ENCODE peak calls at places on chromosomes 6 and 20, in four cellular contexts. One of them, this sample, is unnamed.

GRCh38 chr20:56350842-56351241 is 7.9 kb upstream of the FAM210B start:
- DNase-seq in H1: no peak
- DNase-seq in SK-N-SH: no peak
- DNase-seq in K562: no peak
- DNase-seq in this sample: no peak

GRCh38 chr20:16953858-16954257 is 205.7 kb downstream of the OTOR start:
- DNase-seq in H1: no peak
- DNase-seq in SK-N-SH: no peak
- DNase-seq in K562: no peak
- DNase-seq in this sample: no peak

GRCh38 chr6:107030151-107030550 is 2.2 kb downstream of the MTRES1 start:
- DNase-seq in H1: no peak
- DNase-seq in SK-N-SH: no peak
- DNase-seq in K562: no peak
- DNase-seq in this sample: no peak

GRCh38 chr20:63738687-63739128 is 868 bp upstream of the SLC2A4RG start:
- DNase-seq in H1: peak
- DNase-seq in SK-N-SH: peak
- DNase-seq in K562: peak
- DNase-seq in this sample: no peak

GRCh38 chr6:34005845-34006644 is 139.8 kb downstream of the GRM4 start:
- DNase-seq in H1: no peak
- DNase-seq in SK-N-SH: no peak
- DNase-seq in K562: no peak
- DNase-seq in this sample: no peak

GRCh38 chr6:28543671-28544131 is 18.0 kb downstream of the GPX5 start:
- DNase-seq in H1: peak
- DNase-seq in SK-N-SH: peak
- DNase-seq in K562: no peak
- DNase-seq in this sample: no peak

GRCh38 chr20:40948352-40949267 is 80.0 kb upstream of the TOP1 start:
- DNase-seq in H1: no peak
- DNase-seq in SK-N-SH: no peak
- DNase-seq in K562: no peak
- DNase-seq in this sample: no peak

GRCh38 chr6:54133186-54133585 is 21.9 kb downstream of the MLIP start:
- DNase-seq in H1: no peak
- DNase-seq in SK-N-SH: no peak
- DNase-seq in K562: no peak
- DNase-seq in this sample: no peak

GRCh38 chr6:101249470-101249869 is 144.0 kb upstream of the GRIK2 start:
- DNase-seq in H1: no peak
- DNase-seq in SK-N-SH: no peak
- DNase-seq in K562: no peak
- DNase-seq in this sample: no peak

DNA sequence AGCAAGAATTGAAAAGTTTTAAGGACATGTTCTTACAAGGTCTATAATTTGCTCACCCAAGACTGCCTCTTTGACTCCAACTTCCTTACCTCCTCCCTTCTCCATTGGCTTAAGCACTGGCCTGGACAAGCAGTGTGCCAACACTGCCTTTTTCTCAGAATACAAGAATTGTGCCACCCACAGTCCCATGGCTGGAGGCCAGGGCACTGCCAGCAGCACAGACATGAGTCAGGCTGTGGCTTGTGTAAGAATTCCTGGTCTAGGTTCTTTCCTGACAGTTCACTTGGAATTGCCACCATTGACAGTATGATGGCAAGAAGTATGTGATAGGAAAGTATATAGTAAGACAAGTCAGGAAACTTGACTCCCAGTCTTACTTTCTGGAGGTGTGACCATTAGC is 202.7 kb upstream of the MARCKS start:
- DNase-seq in H1: no peak
- DNase-seq in SK-N-SH: no peak
- DNase-seq in K562: no peak
- DNase-seq in this sample: no peak
- H3K4me2 ChIP-seq in H1: no peak
- H3K4me2 ChIP-seq in SK-N-SH: peak
- H3K4me2 ChIP-seq in K562: no peak
- H3K4me2 ChIP-seq in this sample: no peak

DNA sequence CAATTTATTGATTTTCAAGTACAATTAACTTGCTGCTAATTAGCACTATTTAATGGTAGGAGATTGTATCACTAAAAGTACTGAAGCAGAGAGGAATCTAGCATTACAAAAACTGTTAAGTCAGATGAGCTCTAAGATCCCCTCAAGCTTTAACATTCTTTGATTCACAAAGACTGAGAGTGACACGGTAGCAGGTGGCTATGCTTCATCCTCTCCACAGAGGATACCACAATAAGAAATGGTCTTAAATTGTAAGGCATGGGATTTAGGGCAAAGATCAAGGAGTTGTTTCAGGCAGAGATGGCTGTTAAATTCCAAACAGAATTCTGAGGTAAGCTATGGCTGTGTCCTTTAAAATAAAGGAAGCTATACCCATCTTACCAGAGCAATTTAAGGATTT is 67.8 kb upstream of the BEND6 start:
- DNase-seq in H1: no peak
- DNase-seq in SK-N-SH: no peak
- DNase-seq in K562: no peak
- DNase-seq in this sample: no peak
- TF ChIP-seq NRF1 in H1: no peak
- TF ChIP-seq NRF1 in SK-N-SH: no peak
- TF ChIP-seq NRF1 in K562: no peak
- TF ChIP-seq NRF1 in this sample: no peak

GRCh38 chr6:21639316-21639715 is 45.8 kb downstream of the SOX4 start:
- DNase-seq in H1: no peak
- DNase-seq in SK-N-SH: no peak
- DNase-seq in K562: no peak
- DNase-seq in this sample: no peak

GRCh38 chr6:21633511-21634109 is 40.1 kb downstream of the SOX4 start:
- DNase-seq in H1: no peak
- DNase-seq in SK-N-SH: no peak
- DNase-seq in K562: no peak
- DNase-seq in this sample: no peak

GRCh38 chr6:21636876-21637275 is 43.3 kb downstream of the SOX4 start:
- DNase-seq in H1: no peak
- DNase-seq in SK-N-SH: no peak
- DNase-seq in K562: no peak
- DNase-seq in this sample: no peak

DNA sequence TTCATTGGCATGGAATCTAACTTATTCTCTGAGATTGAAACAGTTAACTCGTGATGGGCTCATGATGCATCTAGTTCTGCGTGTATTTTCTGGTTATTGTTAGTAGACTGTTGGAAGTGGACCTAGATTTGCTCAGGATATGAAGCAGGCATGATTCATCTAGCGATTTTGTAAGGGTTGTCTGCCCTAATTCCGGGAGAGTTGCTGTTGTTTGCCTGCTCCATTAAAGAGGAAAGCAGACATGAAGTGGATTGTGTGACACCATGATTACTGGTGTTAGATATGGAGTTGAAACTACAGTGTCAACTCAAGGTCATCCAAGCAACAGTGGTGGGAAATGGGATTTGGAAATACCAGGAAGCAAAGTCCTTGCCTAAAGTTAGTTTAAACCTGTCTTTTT is 41.0 kb downstream of the SOX4 start:
- DNase-seq in H1: no peak
- DNase-seq in SK-N-SH: no peak
- DNase-seq in K562: no peak
- DNase-seq in this sample: no peak
- H3K4me2 ChIP-seq in H1: no peak
- H3K4me2 ChIP-seq in SK-N-SH: peak
- H3K4me2 ChIP-seq in K562: no peak
- H3K4me2 ChIP-seq in this sample: no peak

GRCh38 chr6:422423-423061 is 31.0 kb downstream of the IRF4 start:
- DNase-seq in H1: no peak
- DNase-seq in SK-N-SH: no peak
- DNase-seq in K562: no peak
- DNase-seq in this sample: no peak
- TF ChIP-seq NRF1 in H1: no peak
- TF ChIP-seq NRF1 in SK-N-SH: no peak
- TF ChIP-seq NRF1 in K562: no peak
- TF ChIP-seq NRF1 in this sample: no peak

GRCh38 chr6:139856562-139856961 is 482.1 kb upstream of the CITED2 start:
- DNase-seq in H1: no peak
- DNase-seq in SK-N-SH: no peak
- DNase-seq in K562: no peak
- DNase-seq in this sample: no peak

GRCh38 chr6:139857143-139857542 is 482.7 kb upstream of the CITED2 start:
- DNase-seq in H1: no peak
- DNase-seq in SK-N-SH: no peak
- DNase-seq in K562: no peak
- DNase-seq in this sample: no peak

GRCh38 chr6:139853302-139853992 is 479.0 kb upstream of the CITED2 start:
- DNase-seq in H1: no peak
- DNase-seq in SK-N-SH: no peak
- DNase-seq in K562: no peak
- DNase-seq in this sample: no peak

GRCh38 chr6:139858444-139858843 is 484.0 kb upstream of the CITED2 start:
- DNase-seq in H1: no peak
- DNase-seq in SK-N-SH: no peak
- DNase-seq in K562: no peak
- DNase-seq in this sample: no peak

DNA sequence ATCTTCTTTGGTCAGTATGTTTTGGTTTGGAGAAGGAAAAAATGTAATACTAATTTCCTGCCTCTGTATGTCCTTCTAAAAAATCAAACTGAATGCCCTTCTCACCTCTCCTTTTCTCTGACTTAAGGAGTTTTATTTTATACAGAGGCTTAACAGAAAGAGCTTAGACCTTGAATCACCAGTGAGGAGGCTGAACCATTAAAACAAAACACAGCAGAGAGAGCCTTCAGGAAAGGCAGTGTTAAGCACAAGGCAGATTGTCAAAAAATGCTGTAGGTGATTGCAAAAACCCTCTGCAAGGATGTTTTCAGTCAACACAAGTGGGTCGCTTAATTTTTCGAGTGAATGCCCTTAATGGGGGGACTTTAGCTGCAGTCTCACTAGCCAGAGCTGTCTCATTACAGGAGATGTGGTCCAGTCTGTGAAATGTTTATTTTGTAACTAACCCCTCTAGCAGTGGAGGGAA is 481.3 kb upstream of the CITED2 start:
- DNase-seq in H1: no peak
- DNase-seq in SK-N-SH: no peak
- DNase-seq in K562: no peak
- DNase-seq in this sample: no peak
- H3K4me2 ChIP-seq in H1: no peak
- H3K4me2 ChIP-seq in SK-N-SH: no peak
- H3K4me2 ChIP-seq in K562: no peak
- H3K4me2 ChIP-seq in this sample: no peak

GRCh38 chr6:79812195-79812594 is 135.2 kb downstream of the ELOVL4 start:
- DNase-seq in H1: no peak
- DNase-seq in SK-N-SH: no peak
- DNase-seq in K562: no peak
- DNase-seq in this sample: no peak
- TF ChIP-seq NRF1 in H1: no peak
- TF ChIP-seq NRF1 in SK-N-SH: no peak
- TF ChIP-seq NRF1 in K562: no peak
- TF ChIP-seq NRF1 in this sample: no peak